ENCODE peak calls at places on chromosomes 11 and 22, in four cellular contexts. H, J, Z and M are unnamed samples.

GRCh38 chr11:64675417-64676252 is 47.4 kb downstream of the NRXN2 start:
- DNase-seq in H (peak), J (peak), Z (no peak), M (no peak)

GRCh38 chr11:121613724-121614123 is 161.0 kb upstream of the SORL1-AS1 start:
- DNase-seq in Z (no peak), J (no peak), H (no peak), M (no peak)

GRCh38 chr22:28077166-28077565 is 158.1 kb upstream of the PITPNB start:
- DNase-seq in H (no peak), J (no peak), Z (no peak), M (no peak)

GRCh38 chr11:13826505-13827278 is 135.8 kb upstream of the SPON1 start:
- DNase-seq in Z (no peak), H (no peak), J (no peak), M (no peak)

GRCh38 chr11:108253176-108253575 is 30.3 kb downstream of the ATM start:
- DNase-seq in J (no peak), Z (no peak), H (no peak), M (no peak)

GRCh38 chr22:22684605-22685561 is 40.5 kb downstream of the GGTLC2 start:
- DNase-seq in Z (no peak), J (no peak), H (no peak), M (peak)

GRCh38 chr22:40007826-40008710 is 13.3 kb downstream of the FAM83F start:
- DNase-seq in J (no peak), Z (no peak), H (no peak), M (no peak)

GRCh38 chr22:30969532-30970355 is 679 bp downstream of the TUG1 start:
- DNase-seq in H (peak), J (no peak), Z (peak), M (peak)

GRCh38 chr11:75547617-75548054 is 14.4 kb upstream of the SERPINH1 start:
- DNase-seq in Z (no peak), H (peak), J (no peak), M (peak)

GRCh38 chr22:24183321-24184031 is 2.2 kb downstream of the SUSD2 start:
- DNase-seq in Z (no peak), H (no peak), J (no peak), M (no peak)

GRCh38 chr11:2924381-2924780 is 4.8 kb downstream of the PHLDA2 start:
- DNase-seq in J (no peak), Z (no peak), H (no peak), M (no peak)